ENCODE peak calls at places on chromosomes 16 and 17, in five cellular contexts. One of them, this sample, is unnamed.

GRCh38 chr16:70526403-70526802 is 2.8 kb downstream of the SF3B3 start:
- DNase-seq in HCT116: no peak
- DNase-seq in GM23338: no peak
- DNase-seq in OCI-LY7: peak
- DNase-seq in neural progenitor cell: no peak
- DNase-seq in this sample: peak

GRCh38 chr16:82137819-82138177 is 32.2 kb downstream of the MPHOSPH6 start:
- DNase-seq in OCI-LY7: no peak
- DNase-seq in GM23338: no peak
- DNase-seq in neural progenitor cell: no peak
- DNase-seq in HCT116: no peak
- DNase-seq in this sample: no peak

GRCh38 chr16:89574681-89575246 is 794 bp upstream of the CPNE7 start:
- DNase-seq in HCT116: peak
- DNase-seq in OCI-LY7: peak
- DNase-seq in GM23338: peak
- DNase-seq in neural progenitor cell: peak
- DNase-seq in this sample: peak

GRCh38 chr16:23128056-23128455 is 21.2 kb downstream of the USP31 start:
- DNase-seq in GM23338: no peak
- DNase-seq in HCT116: no peak
- DNase-seq in neural progenitor cell: no peak
- DNase-seq in OCI-LY7: no peak
- DNase-seq in this sample: peak

GRCh38 chr17:68288804-68289203 is 2.1 kb downstream of the SLC16A6 start:
- DNase-seq in OCI-LY7: peak
- DNase-seq in HCT116: no peak
- DNase-seq in neural progenitor cell: peak
- DNase-seq in GM23338: peak
- DNase-seq in this sample: no peak

GRCh38 chr16:56869513-56870270 is 4.7 kb downstream of the SLC12A3 start:
- DNase-seq in GM23338: peak
- DNase-seq in OCI-LY7: peak
- DNase-seq in neural progenitor cell: peak
- DNase-seq in HCT116: peak
- DNase-seq in this sample: peak

GRCh38 chr17:14871921-14872320 is 393.2 kb downstream of the PMP22 start:
- DNase-seq in HCT116: no peak
- DNase-seq in OCI-LY7: no peak
- DNase-seq in neural progenitor cell: no peak
- DNase-seq in GM23338: no peak
- DNase-seq in this sample: peak

GRCh38 chr17:39753514-39754160 is 15.9 kb downstream of the GRB7 start:
- DNase-seq in OCI-LY7: peak
- DNase-seq in neural progenitor cell: peak
- DNase-seq in GM23338: peak
- DNase-seq in HCT116: no peak
- DNase-seq in this sample: peak

GRCh38 chr16:88815901-88816589 is 4.3 kb upstream of the APRT start:
- DNase-seq in GM23338: peak
- DNase-seq in HCT116: no peak
- DNase-seq in neural progenitor cell: peak
- DNase-seq in OCI-LY7: peak
- DNase-seq in this sample: peak

GRCh38 chr17:75681289-75681688 is 14.2 kb downstream of the SAP30BP start:
- DNase-seq in GM23338: no peak
- DNase-seq in HCT116: no peak
- DNase-seq in OCI-LY7: no peak
- DNase-seq in neural progenitor cell: no peak
- DNase-seq in this sample: peak

GRCh38 chr16:89569506-89570341 is 5.8 kb upstream of the CPNE7 start:
- DNase-seq in HCT116: no peak
- DNase-seq in OCI-LY7: no peak
- DNase-seq in neural progenitor cell: no peak
- DNase-seq in GM23338: no peak
- DNase-seq in this sample: no peak

GRCh38 chr17:68460715-68461114 is 3.4 kb upstream of the WIPI1 start:
- DNase-seq in OCI-LY7: peak
- DNase-seq in neural progenitor cell: no peak
- DNase-seq in HCT116: no peak
- DNase-seq in GM23338: no peak
- DNase-seq in this sample: no peak

GRCh38 chr17:18074566-18075272 is 13.0 kb upstream of the DRG2 start:
- DNase-seq in HCT116: no peak
- DNase-seq in GM23338: no peak
- DNase-seq in neural progenitor cell: no peak
- DNase-seq in OCI-LY7: no peak
- DNase-seq in this sample: peak

DNA sequence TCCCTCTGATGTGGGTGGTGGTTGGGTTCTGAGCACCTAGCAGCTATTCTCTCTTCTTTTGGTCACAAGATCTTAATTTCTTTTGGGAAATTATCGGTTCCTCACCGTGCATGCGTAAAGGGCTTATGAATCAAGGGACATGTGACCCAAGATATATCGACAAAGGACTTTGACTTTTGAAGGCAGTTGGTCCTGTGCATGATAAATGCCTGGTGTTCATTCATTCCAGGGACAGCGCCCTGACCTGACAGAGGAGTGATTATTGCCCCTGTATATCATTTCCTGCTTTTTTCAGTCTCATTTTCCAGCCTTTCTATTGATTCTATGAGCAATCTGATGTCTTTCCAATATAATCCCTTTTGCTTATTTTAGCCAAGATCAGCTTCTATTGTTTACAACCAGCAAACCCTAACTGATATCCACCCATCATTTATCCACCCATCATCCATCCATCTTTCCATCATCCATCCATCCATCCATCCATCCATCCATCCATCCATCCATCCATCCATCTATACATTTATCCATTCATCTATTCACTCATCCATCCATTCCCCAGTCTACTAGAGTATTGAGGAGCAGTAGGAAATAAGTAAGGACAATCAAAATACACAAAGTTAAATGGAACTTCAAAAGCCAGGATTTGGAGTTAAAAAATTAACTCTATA is 25.1 kb downstream of the ASIC2 start:
- DNase-seq in neural progenitor cell: no peak
- DNase-seq in GM23338: no peak
- DNase-seq in HCT116: no peak
- DNase-seq in OCI-LY7: no peak
- DNase-seq in this sample: no peak
- H3K4me3 ChIP-seq in neural progenitor cell: no peak
- H3K4me3 ChIP-seq in GM23338: no peak
- H3K4me3 ChIP-seq in HCT116: no peak
- H3K4me3 ChIP-seq in OCI-LY7: no peak
- H3K4me3 ChIP-seq in this sample: no peak

DNA sequence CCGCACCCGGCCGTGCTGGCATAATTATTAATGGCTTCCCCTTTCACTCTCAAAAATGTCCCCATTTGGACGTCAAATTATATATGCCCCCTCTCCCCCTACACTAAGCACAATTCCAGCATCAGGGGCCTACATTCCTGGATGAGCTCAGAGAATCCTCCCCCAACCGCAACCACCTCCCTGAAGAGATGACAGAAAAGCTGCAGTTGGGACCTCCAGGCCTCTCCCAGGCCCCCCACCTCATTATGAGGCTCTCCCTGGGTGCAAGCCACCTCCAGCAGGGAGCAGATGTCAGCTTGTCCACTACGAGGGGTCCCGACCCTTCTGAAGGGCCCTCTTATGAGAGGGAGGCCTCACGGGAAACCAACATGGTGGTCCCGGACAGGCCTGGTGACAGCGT is 18.5 kb upstream of the NCBP3 start:
- DNase-seq in OCI-LY7: no peak
- DNase-seq in neural progenitor cell: no peak
- DNase-seq in HCT116: no peak
- DNase-seq in GM23338: no peak
- DNase-seq in this sample: no peak
- TF ChIP-seq EZH2phosphoT487 in OCI-LY7: no peak
- TF ChIP-seq EZH2phosphoT487 in neural progenitor cell: no peak
- TF ChIP-seq EZH2phosphoT487 in HCT116: no peak
- TF ChIP-seq EZH2phosphoT487 in GM23338: no peak
- TF ChIP-seq EZH2phosphoT487 in this sample: no peak

GRCh38 chr16:67167588-67167987 is 2.8 kb upstream of the NOL3 start:
- DNase-seq in HCT116: no peak
- DNase-seq in GM23338: no peak
- DNase-seq in OCI-LY7: no peak
- DNase-seq in neural progenitor cell: no peak
- DNase-seq in this sample: no peak
- H3K4me3 ChIP-seq in HCT116: no peak
- H3K4me3 ChIP-seq in GM23338: no peak
- H3K4me3 ChIP-seq in OCI-LY7: no peak
- H3K4me3 ChIP-seq in neural progenitor cell: no peak
- H3K4me3 ChIP-seq in this sample: no peak

DNA sequence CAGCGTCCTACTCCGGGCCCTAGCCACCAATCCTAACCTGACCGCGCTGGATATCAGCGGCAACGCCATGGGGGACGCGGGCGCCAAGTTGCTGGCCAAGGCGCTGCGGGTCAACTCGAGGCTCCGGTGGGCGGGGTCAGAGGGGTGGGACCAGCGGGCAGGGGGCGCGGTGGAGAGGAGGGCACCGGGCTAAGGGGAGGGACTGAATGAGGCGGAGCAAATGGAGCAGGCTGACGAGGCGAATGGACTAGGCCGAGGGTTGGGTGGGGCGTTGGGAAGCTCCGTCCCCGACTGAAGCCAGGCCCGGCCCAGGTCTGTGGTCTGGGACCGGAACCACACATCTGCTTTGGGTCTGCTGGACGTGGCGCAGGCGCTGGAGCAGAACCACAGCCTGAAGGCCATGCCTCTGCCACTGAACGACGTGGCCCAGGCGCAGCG is 4.6 kb downstream of the CARMIL2 start:
- DNase-seq in neural progenitor cell: peak
- DNase-seq in HCT116: no peak
- DNase-seq in GM23338: peak
- DNase-seq in OCI-LY7: no peak
- DNase-seq in this sample: peak
- TF ChIP-seq EZH2phosphoT487 in neural progenitor cell: no peak
- TF ChIP-seq EZH2phosphoT487 in HCT116: no peak
- TF ChIP-seq EZH2phosphoT487 in GM23338: no peak
- TF ChIP-seq EZH2phosphoT487 in OCI-LY7: no peak
- TF ChIP-seq EZH2phosphoT487 in this sample: no peak

This sample was measured in GM23248.